ENCODE peak calls at places on chromosomes 4 and X, in four cellular contexts. One of them, this sample, is unnamed.

GRCh38 chrX:23993012-23993633 is 33.9 kb downstream of the KLHL15 start:
- DNase-seq in heart right ventricle: no peak
- DNase-seq in left lung: no peak
- DNase-seq in brain microvascular endothelial cell: peak; percentile 2
- DNase-seq in this sample: no peak

GRCh38 chrX:118739577-118739976 is 12.2 kb downstream of the IL13RA1 start:
- DNase-seq in left lung: no peak
- DNase-seq in heart right ventricle: no peak
- DNase-seq in brain microvascular endothelial cell: no peak
- DNase-seq in this sample: no peak

GRCh38 chr4:80035336-80035735 is 37.7 kb downstream of the ANTXR2 start:
- DNase-seq in heart right ventricle: no peak
- DNase-seq in left lung: no peak
- DNase-seq in brain microvascular endothelial cell: no peak
- DNase-seq in this sample: no peak

GRCh38 chr4:26463386-26463785 is 26.9 kb downstream of the CCKAR start:
- DNase-seq in brain microvascular endothelial cell: no peak
- DNase-seq in heart right ventricle: no peak
- DNase-seq in left lung: no peak
- DNase-seq in this sample: no peak

GRCh38 chr4:76733380-76733779 is 164.6 kb downstream of the SOWAHB start:
- DNase-seq in left lung: no peak
- DNase-seq in heart right ventricle: no peak
- DNase-seq in brain microvascular endothelial cell: no peak
- DNase-seq in this sample: no peak

GRCh38 chrX:70168238-70169188 is 8.8 kb upstream of the DGAT2L6 start:
- DNase-seq in heart right ventricle: no peak
- DNase-seq in left lung: no peak
- DNase-seq in brain microvascular endothelial cell: peak; percentile 55
- DNase-seq in this sample: no peak

GRCh38 chrX:49129427-49129826 is 5.9 kb upstream of the GPKOW start:
- DNase-seq in heart right ventricle: no peak
- DNase-seq in left lung: no peak
- DNase-seq in brain microvascular endothelial cell: no peak
- DNase-seq in this sample: no peak

GRCh38 chr4:88010921-88011320 is 3.5 kb downstream of the PKD2 start:
- DNase-seq in left lung: no peak
- DNase-seq in heart right ventricle: no peak
- DNase-seq in brain microvascular endothelial cell: no peak
- DNase-seq in this sample: no peak

GRCh38 chr4:138757432-138757831 is 258.1 kb upstream of the NOCT start:
- DNase-seq in brain microvascular endothelial cell: no peak
- DNase-seq in left lung: no peak
- DNase-seq in heart right ventricle: no peak
- DNase-seq in this sample: no peak

GRCh38 chrX:118976599-118977340 is 2.4 kb downstream of the LONRF3 start:
- DNase-seq in brain microvascular endothelial cell: no peak
- DNase-seq in left lung: peak; percentile 66
- DNase-seq in heart right ventricle: peak; percentile 39
- DNase-seq in this sample: peak; percentile 69

GRCh38 chr4:155339999-155340398 is 36.8 kb downstream of the MAP9 start:
- DNase-seq in heart right ventricle: no peak
- DNase-seq in brain microvascular endothelial cell: no peak
- DNase-seq in left lung: no peak
- DNase-seq in this sample: no peak

GRCh38 chr4:54657556-54658313 is at the start of gene KIT:
- DNase-seq in brain microvascular endothelial cell: peak; percentile 48
- DNase-seq in heart right ventricle: peak; percentile 35
- DNase-seq in left lung: peak; percentile 37
- DNase-seq in this sample: peak; percentile 12

GRCh38 chrX:128518508-128518907 is 466.3 kb upstream of the ACTRT1 start:
- DNase-seq in brain microvascular endothelial cell: no peak
- DNase-seq in heart right ventricle: no peak
- DNase-seq in left lung: no peak
- DNase-seq in this sample: no peak

GRCh38 chr4:153947998-153948397 is 159.1 kb upstream of the SFRP2 start:
- DNase-seq in left lung: no peak
- DNase-seq in brain microvascular endothelial cell: no peak
- DNase-seq in heart right ventricle: no peak
- DNase-seq in this sample: no peak

GRCh38 chrX:21354725-21355124 is 19.5 kb upstream of the CNKSR2 start:
- DNase-seq in left lung: no peak
- DNase-seq in heart right ventricle: no peak
- DNase-seq in brain microvascular endothelial cell: no peak
- DNase-seq in this sample: no peak

GRCh38 chrX:38627683-38628082 is 66.3 kb downstream of the TSPAN7 start:
- DNase-seq in brain microvascular endothelial cell: peak; percentile 22
- DNase-seq in heart right ventricle: no peak
- DNase-seq in left lung: no peak
- DNase-seq in this sample: no peak

GRCh38 chrX:41036668-41037326 is 48.4 kb upstream of the USP9X start:
- DNase-seq in left lung: no peak
- DNase-seq in heart right ventricle: no peak
- DNase-seq in brain microvascular endothelial cell: no peak
- DNase-seq in this sample: no peak

GRCh38 chrX:65871671-65872311 is 168.1 kb downstream of the VSIG4 start:
- DNase-seq in brain microvascular endothelial cell: no peak
- DNase-seq in heart right ventricle: no peak
- DNase-seq in left lung: peak; percentile 35
- DNase-seq in this sample: no peak

GRCh38 chr4:56424697-56425514 is 10.5 kb downstream of the PPAT start:
- DNase-seq in brain microvascular endothelial cell: peak; percentile 36
- DNase-seq in heart right ventricle: no peak
- DNase-seq in left lung: no peak
- DNase-seq in this sample: peak; percentile 49

GRCh38 chrX:30935985-30936384 is 46.9 kb upstream of the TAB3 start:
- DNase-seq in left lung: no peak
- DNase-seq in brain microvascular endothelial cell: peak; percentile 28
- DNase-seq in heart right ventricle: peak; percentile 3
- DNase-seq in this sample: peak; percentile 27

GRCh38 chr4:90000995-90001394 is 106.3 kb downstream of the MMRN1 start:
- DNase-seq in brain microvascular endothelial cell: no peak
- DNase-seq in heart right ventricle: no peak
- DNase-seq in left lung: no peak
- DNase-seq in this sample: no peak

GRCh38 chr4:32203340-32203739 is 1483.2 kb downstream of the PCDH7 start:
- DNase-seq in heart right ventricle: no peak
- DNase-seq in brain microvascular endothelial cell: no peak
- DNase-seq in left lung: no peak
- DNase-seq in this sample: no peak
- H3K27ac ChIP-seq in heart right ventricle: no peak overlapping the region
- H3K27ac ChIP-seq in brain microvascular endothelial cell: no peak overlapping the region
- H3K27ac ChIP-seq in left lung: no peak overlapping the region
- H3K27ac ChIP-seq in this sample: no peak overlapping the region

DNA sequence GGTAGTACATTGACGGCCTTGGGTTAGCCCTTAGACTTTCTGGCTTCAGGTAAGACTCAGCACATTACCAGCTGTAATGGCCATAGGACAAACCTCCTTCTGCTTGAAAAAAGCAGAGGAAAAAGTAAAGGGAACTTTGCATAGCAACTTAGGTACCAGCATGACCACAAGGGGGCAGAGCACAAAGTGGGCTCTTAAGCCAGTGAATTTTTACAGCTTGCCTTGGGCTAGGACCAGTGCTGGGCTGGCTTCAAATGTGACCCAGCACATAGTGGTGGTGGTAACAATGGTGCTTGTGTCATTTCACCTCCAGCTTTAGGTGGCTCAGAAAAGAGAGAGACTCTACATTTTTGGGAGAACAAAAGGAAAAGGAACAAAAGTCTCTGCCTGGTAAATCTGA is 66.1 kb downstream of the KLHL4 start:
- DNase-seq in heart right ventricle: no peak
- DNase-seq in brain microvascular endothelial cell: no peak
- DNase-seq in left lung: no peak
- DNase-seq in this sample: no peak
- TF ChIP-seq CTCF in heart right ventricle: peak; percentile 33
- TF ChIP-seq CTCF in brain microvascular endothelial cell: peak; percentile 60
- TF ChIP-seq CTCF in left lung: peak; percentile 39
- TF ChIP-seq CTCF in this sample: no peak

GRCh38 chrX:9149831-9150230 is 115.9 kb upstream of the FAM9B start:
- DNase-seq in brain microvascular endothelial cell: peak; percentile 17
- DNase-seq in heart right ventricle: no peak
- DNase-seq in left lung: no peak
- DNase-seq in this sample: no peak
- H3K27ac ChIP-seq in brain microvascular endothelial cell: no peak overlapping the region
- H3K27ac ChIP-seq in heart right ventricle: no peak overlapping the region
- H3K27ac ChIP-seq in left lung: no peak overlapping the region
- H3K27ac ChIP-seq in this sample: no peak overlapping the region

GRCh38 chr4:74623041-74623440 is 171.3 kb downstream of the BTC start:
- DNase-seq in brain microvascular endothelial cell: peak; percentile 64
- DNase-seq in left lung: no peak
- DNase-seq in heart right ventricle: no peak
- DNase-seq in this sample: no peak
- TF ChIP-seq CTCF in brain microvascular endothelial cell: peak; percentile 59
- TF ChIP-seq CTCF in left lung: peak; percentile 27
- TF ChIP-seq CTCF in heart right ventricle: peak; percentile 43
- TF ChIP-seq CTCF in this sample: peak; percentile 39

GRCh38 chrX:134735015-134735414 is 76.7 kb upstream of the PLAC1 start:
- DNase-seq in heart right ventricle: no peak
- DNase-seq in brain microvascular endothelial cell: no peak
- DNase-seq in left lung: no peak
- DNase-seq in this sample: no peak

GRCh38 chrX:134732152-134732551 is 73.9 kb upstream of the PLAC1 start:
- DNase-seq in left lung: no peak
- DNase-seq in heart right ventricle: no peak
- DNase-seq in brain microvascular endothelial cell: no peak
- DNase-seq in this sample: peak; percentile 19

GRCh38 chrX:134733595-134733994 is 75.3 kb upstream of the PLAC1 start:
- DNase-seq in left lung: no peak
- DNase-seq in brain microvascular endothelial cell: no peak
- DNase-seq in heart right ventricle: no peak
- DNase-seq in this sample: no peak

GRCh38 chrX:134734343-134735001 is 76.2 kb upstream of the PLAC1 start:
- DNase-seq in heart right ventricle: no peak
- DNase-seq in brain microvascular endothelial cell: no peak
- DNase-seq in left lung: no peak
- DNase-seq in this sample: no peak

DNA sequence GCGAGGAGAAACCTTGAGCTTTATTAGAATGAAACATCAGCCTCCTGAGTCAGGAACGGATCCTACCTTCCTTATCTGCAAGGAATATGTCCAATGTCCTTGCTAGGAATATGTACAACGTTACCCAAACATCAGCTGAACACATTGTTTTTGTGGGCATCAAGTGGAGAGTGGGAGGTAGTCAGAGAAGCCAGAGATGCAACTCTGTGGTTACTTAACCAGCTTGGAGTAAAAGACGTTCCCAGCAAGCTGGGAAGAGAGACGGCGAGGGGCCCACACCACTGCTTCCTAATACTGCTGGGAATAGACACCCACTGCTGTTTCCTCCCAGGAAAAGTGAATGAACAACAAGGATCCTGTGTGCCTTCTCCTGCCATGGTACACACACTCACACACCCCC is 74.4 kb upstream of the PLAC1 start:
- DNase-seq in brain microvascular endothelial cell: no peak
- DNase-seq in heart right ventricle: no peak
- DNase-seq in left lung: no peak
- DNase-seq in this sample: no peak
- H3K27ac ChIP-seq in brain microvascular endothelial cell: no peak overlapping the region
- H3K27ac ChIP-seq in heart right ventricle: no peak overlapping the region
- H3K27ac ChIP-seq in left lung: no peak overlapping the region
- H3K27ac ChIP-seq in this sample: no peak overlapping the region